ENCODE peak calls at places on chromosomes 13 and 19, in four cellular contexts. L is heart left ventricle, B is neural progenitor cell, N is IMR-90. D is an unnamed sample.

GRCh38 chr13:108944760-108945159 is 315.3 kb downstream of the MYO16 start:
- DNase-seq in L (no peak), B (no peak), N (no peak), D (no peak)

GRCh38 chr13:51625555-51626345 is 41.5 kb downstream of the WDFY2 start:
- DNase-seq in L (peak), B (no peak), N (no peak), D (peak)

GRCh38 chr19:3374369-3375112 is 8.2 kb downstream of the NFIC start:
- DNase-seq in L (no peak), B (no peak), N (no peak), D (peak)

GRCh38 chr19:2325261-2326046 is 2.9 kb downstream of the LSM7 start:
- DNase-seq in L (no peak), B (no peak), N (no peak), D (no peak)

GRCh38 chr13:110712081-110712848 is 1.2 kb upstream of the ING1 start:
- DNase-seq in L (peak), B (peak), N (peak), D (peak)

GRCh38 chr13:71613347-71613746 is 253.7 kb downstream of the DACH1 start:
- DNase-seq in L (no peak), B (no peak), N (no peak), D (no peak)

GRCh38 chr19:44903216-44903601 is 2.4 kb upstream of the APOE start:
- DNase-seq in L (no peak), B (no peak), N (no peak), D (no peak)

GRCh38 chr19:1864480-1865171 is 1.2 kb upstream of the KLF16 start:
- DNase-seq in L (peak), B (peak), N (peak), D (peak)

GRCh38 chr13:95180513-95181245 is 120.6 kb downstream of the ABCC4 start:
- DNase-seq in L (no peak), B (no peak), N (no peak), D (no peak)

GRCh38 chr13:73242515-73243015 is 183.8 kb downstream of the KLF5 start:
- DNase-seq in L (no peak), B (no peak), N (no peak), D (no peak)

GRCh38 chr13:75869981-75870380 is 233.9 kb downstream of the LMO7 start:
- DNase-seq in L (no peak), B (no peak), N (no peak), D (no peak)

GRCh38 chr19:28456264-28456663 is 756.7 kb downstream of the UQCRFS1 start:
- DNase-seq in L (no peak), B (peak), N (no peak), D (no peak)

GRCh38 chr19:48660854-48661731 is 11.7 kb downstream of the NTN5 start:
- DNase-seq in L (peak), B (peak), N (peak), D (peak)

GRCh38 chr13:35978607-35979316 is 152.4 kb downstream of the DCLK1 start:
- DNase-seq in L (no peak), B (peak), N (peak), D (peak)

GRCh38 chr13:100645382-100645781 is 29.2 kb downstream of the TMTC4 start:
- DNase-seq in L (no peak), B (no peak), N (no peak), D (no peak)

GRCh38 chr13:51645154-51645650 is 60.9 kb downstream of the WDFY2 start:
- DNase-seq in L (no peak), B (no peak), N (peak), D (no peak)

GRCh38 chr13:36965767-36966166 is 33.4 kb downstream of the ALG5 start:
- DNase-seq in L (no peak), B (no peak), N (peak), D (no peak)

GRCh38 chr19:30446844-30447243 is 74.7 kb downstream of the ZNF536 start:
- DNase-seq in L (no peak), B (no peak), N (no peak), D (no peak)

GRCh38 chr19:47122359-47123335 is 8.0 kb upstream of the SAE1 start:
- DNase-seq in L (no peak), B (no peak), N (peak), D (no peak)

GRCh38 chr19:17137417-17137816 is 61.8 kb downstream of the MYO9B start:
- DNase-seq in L (peak), B (no peak), N (no peak), D (no peak)

GRCh38 chr13:112226320-112227002 is 149.7 kb upstream of the SPACA7 start:
- DNase-seq in L (no peak), B (no peak), N (no peak), D (no peak)

GRCh38 chr13:111074826-111075225 is 40.3 kb upstream of the ARHGEF7 start:
- DNase-seq in L (no peak), B (no peak), N (no peak), D (no peak)

GRCh38 chr19:2573916-2574315 is 98.0 kb downstream of the GADD45B start:
- DNase-seq in L (no peak), B (no peak), N (no peak), D (peak)

GRCh38 chr19:29664753-29665214 is 477 bp upstream of the PLEKHF1 start:
- DNase-seq in L (no peak), B (no peak), N (no peak), D (no peak)

GRCh38 chr13:40483601-40484000 is 182.8 kb downstream of the FOXO1 start:
- DNase-seq in L (no peak), B (no peak), N (no peak), D (no peak)

GRCh38 chr13:109348514-109349340 is 437.7 kb downstream of the IRS2 start:
- DNase-seq in L (no peak), B (no peak), N (peak), D (no peak)

GRCh38 chr13:81927347-81927746 is 1586.4 kb upstream of the SPRY2 start:
- DNase-seq in L (no peak), B (peak), N (no peak), D (no peak)

GRCh38 chr19:58055483-58055874 is 3.6 kb upstream of the ZNF135 start:
- DNase-seq in L (no peak), B (no peak), N (no peak), D (no peak)

GRCh38 chr19:5484398-5485285 is 29.4 kb downstream of the ZNRF4 start:
- DNase-seq in L (no peak), B (peak), N (peak), D (no peak)
- TF ChIP-seq CTCF in L (no peak), B (no peak), N (no peak), D (no peak)

DNA sequence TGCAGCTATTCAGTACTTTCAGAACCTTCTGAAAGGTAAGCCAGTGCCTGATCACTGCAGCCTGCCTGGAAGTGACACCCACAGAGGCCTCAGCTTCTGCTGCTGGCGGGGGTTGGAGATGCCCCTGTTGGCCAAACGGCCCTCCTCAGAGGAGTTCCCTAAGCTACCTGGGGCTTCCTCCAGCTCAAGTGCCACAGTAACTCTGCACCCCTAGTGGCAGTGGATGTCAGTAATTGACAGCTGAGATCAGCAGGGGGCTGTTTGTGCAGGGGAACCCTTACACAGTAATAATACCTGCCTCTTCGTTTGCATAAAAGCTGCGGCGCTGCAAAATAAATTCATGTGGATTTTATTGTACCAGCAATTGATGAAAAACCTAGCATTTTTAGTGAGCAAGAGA is 28.9 kb downstream of the TDRD12 start:
- DNase-seq in L (no peak), B (peak), N (no peak), D (no peak)
- H3K4me3 ChIP-seq in L (no peak), B (no peak), N (no peak), D (no peak)

GRCh38 chr19:50795665-50796073 is 5.5 kb downstream of the ACP4 start:
- DNase-seq in L (no peak), B (no peak), N (no peak), D (no peak)

GRCh38 chr19:50796128-50796633 is 6.0 kb downstream of the ACP4 start:
- DNase-seq in L (no peak), B (no peak), N (no peak), D (no peak)

GRCh38 chr19:50797429-50798115 is 7.4 kb downstream of the ACP4 start:
- DNase-seq in L (no peak), B (no peak), N (no peak), D (no peak)

GRCh38 chr19:50798116-50798942 is 8.1 kb downstream of the ACP4 start:
- DNase-seq in L (no peak), B (no peak), N (no peak), D (no peak)

DNA sequence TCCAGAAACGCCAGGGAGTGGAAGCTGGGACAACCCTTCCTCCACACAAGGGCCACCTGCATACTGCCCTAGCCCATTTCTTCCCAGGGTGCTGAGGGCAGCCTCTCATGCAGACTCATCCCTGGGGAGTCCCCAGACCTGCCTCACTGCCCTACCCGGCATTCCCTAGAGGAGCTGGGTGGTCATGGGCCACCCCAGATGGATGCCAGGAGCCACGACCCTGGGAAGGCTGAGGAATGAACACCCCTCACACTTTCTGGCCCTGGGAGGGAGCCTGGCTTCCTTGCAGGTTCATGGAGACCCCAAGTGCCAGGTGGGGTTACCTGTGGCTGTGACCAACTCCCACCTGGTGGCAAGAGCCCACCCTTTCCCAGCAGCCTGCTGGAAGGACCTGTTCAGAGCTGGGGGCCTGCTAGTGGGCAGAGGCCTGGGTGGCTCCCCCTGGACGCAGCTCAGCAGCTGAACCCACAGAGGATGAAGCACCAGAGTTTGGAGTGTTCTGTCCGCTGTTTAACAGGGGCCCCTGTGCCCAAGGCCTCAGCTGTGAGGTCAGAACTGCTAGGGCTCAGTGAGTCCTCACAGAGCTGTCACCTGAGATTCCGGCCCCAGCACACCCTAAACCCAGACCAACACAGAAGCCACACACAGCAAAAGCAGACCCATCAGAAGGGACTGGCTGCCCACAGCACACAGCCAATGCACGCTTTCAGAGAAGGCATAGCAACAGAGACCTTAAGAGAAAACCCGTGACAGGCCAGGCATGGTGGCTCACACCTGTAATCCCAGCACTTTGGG is 6.6 kb downstream of the ACP4 start:
- DNase-seq in L (no peak), B (no peak), N (no peak), D (no peak)
- H3K27ac ChIP-seq in L (no peak), B (peak), N (no peak), D (no peak)

DNA sequence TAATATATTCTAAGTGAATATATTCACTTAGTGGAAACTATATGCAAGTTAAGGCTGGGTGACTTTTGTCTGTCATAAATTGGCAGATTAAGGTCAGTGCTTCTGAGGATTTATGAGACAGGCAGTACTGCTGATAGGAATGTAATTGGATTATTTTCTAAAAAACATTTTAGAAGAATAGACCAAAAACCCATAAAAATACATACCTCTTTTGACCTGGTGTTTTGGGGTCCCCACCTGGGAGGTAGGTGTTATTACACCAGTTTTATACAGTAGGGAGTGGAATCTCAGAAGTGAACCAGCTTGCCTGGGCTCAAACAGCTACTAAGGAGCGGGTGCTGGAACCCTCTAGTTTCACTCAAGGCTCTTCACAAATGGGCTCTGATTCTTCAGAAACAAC is 25.3 kb downstream of the COG3 start:
- DNase-seq in L (no peak), B (no peak), N (no peak), D (peak)
- TF ChIP-seq CTCF in L (peak), B (peak), N (no peak), D (no peak)

GRCh38 chr19:36972594-36972993 is 56.5 kb downstream of the ZNF568 start:
- DNase-seq in L (no peak), B (no peak), N (no peak), D (no peak)

GRCh38 chr19:36973844-36974195 is 57.7 kb downstream of the ZNF568 start:
- DNase-seq in L (no peak), B (no peak), N (no peak), D (no peak)

DNA sequence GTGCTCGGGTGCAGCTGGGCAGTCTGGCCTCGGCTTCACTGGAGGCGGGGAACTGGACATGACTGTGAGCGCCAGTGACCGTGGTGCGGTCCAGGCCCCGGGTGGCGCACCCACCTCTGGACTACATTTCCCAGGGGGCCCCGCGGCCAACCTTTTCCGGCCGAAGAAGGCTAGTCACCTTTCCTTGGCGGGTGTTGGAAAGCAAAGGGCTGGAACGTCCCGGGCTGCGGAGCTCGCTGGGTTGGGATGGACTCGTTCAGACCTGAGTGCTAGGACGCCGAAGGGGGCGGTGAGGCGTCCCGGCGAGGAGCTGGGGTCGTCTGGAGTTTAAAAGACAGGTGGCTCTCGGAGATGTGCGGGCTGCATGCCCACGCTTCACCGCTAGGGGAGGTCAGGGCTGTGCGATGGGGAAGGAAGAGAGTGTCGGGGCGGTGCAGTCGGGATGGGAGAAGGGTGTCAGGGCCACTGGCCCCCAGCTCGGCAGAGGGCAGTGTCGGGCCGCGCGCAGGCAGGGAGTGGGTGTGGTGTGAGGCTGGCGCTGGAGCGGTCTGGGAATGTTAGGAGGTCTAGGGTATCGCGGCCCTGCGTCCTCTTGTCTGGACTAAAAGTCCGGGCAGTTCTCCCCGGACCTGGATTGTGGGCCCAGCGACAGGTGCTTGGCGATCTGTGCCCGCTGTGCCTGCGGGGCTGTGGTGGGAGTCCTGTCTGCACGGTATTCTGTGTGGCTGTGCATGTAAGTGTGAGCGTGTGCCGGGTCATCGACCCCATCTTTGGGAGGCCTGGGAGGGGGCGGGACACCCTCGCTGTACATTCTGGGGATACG is 57.1 kb downstream of the ZNF568 start:
- DNase-seq in L (peak), B (no peak), N (peak), D (peak)
- H3K4me3 ChIP-seq in L (peak), B (no peak), N (peak), D (peak)

D was measured in adrenal gland.